ENCODE peak calls at places on chromosomes 2 and 18, in five cellular contexts. I is GM13977, R is psoas muscle, F is HFFc6, Z is mesothelial cell of epicardium. Y is an unnamed sample.

GRCh38 chr18:37721544-37722302 is 156.1 kb upstream of the CELF4 start:
- DNase-seq in I (no peak), R (no peak), F (no peak), Z (no peak), Y (no peak)

GRCh38 chr2:16716051-16716450 is 50.4 kb upstream of the CYRIA start:
- DNase-seq in I (no peak), R (no peak), F (no peak), Z (no peak), Y (no peak)

GRCh38 chr18:62157843-62158242 is 29.0 kb downstream of the PIGN start:
- DNase-seq in I (no peak), R (no peak), F (no peak), Z (no peak), Y (no peak)

GRCh38 chr2:2919574-2920365 is 457.8 kb downstream of the EIPR1 start:
- DNase-seq in I (no peak), R (no peak), F (no peak), Z (no peak), Y (no peak)

GRCh38 chr2:146821836-146822316 is 1023.0 kb upstream of the ACVR2A start:
- DNase-seq in I (no peak), R (no peak), F (no peak), Z (no peak), Y (no peak)

GRCh38 chr2:236535024-236535423 is 34.6 kb upstream of the ACKR3 start:
- DNase-seq in I (no peak), R (no peak), F (no peak), Z (peak; percentile 43), Y (no peak)

GRCh38 chr2:172762554-172762953 is 26.9 kb downstream of the RAPGEF4 start:
- DNase-seq in I (no peak), R (no peak), F (no peak), Z (no peak), Y (no peak)

GRCh38 chr2:175855794-175856453 is 146.1 kb downstream of the LNPK start:
- DNase-seq in I (no peak), R (peak; percentile 84), F (peak; percentile 64), Z (no peak), Y (no peak)

GRCh38 chr2:173159794-173160463 is 84.3 kb downstream of the MAP3K20 start:
- DNase-seq in I (no peak), R (peak; percentile 94), F (peak; percentile 94), Z (no peak), Y (peak; percentile 94)

GRCh38 chr18:62399781-62400308 is 74.7 kb downstream of the TNFRSF11A start:
- DNase-seq in I (no peak), R (no peak), F (no peak), Z (no peak), Y (no peak)

GRCh38 chr2:189444322-189444721 is 3.0 kb downstream of the WDR75 start:
- DNase-seq in I (peak; percentile 16), R (no peak), F (no peak), Z (no peak), Y (no peak)

GRCh38 chr2:38075436-38076249 is at the start of gene CYP1B1:
- DNase-seq in I (no peak), R (peak; percentile 64), F (no peak), Z (peak; percentile 44), Y (no peak)

GRCh38 chr18:77165489-77166415 is 33.2 kb upstream of the MBP start:
- DNase-seq in I (no peak), R (peak; percentile 91), F (no peak), Z (no peak), Y (peak; percentile 29)

GRCh38 chr2:121735520-121736074 is 1.1 kb downstream of the NIFK start:
- DNase-seq in I (no peak), R (no peak), F (no peak), Z (no peak), Y (no peak)
- TF ChIP-seq CTCF in I (peak; percentile 36), R (no peak), F (no peak), Z (no peak), Y (no peak)

GRCh38 chr2:66587216-66587615 is 152.3 kb downstream of the MEIS1 start:
- DNase-seq in I (no peak), R (peak; percentile 15), F (no peak), Z (no peak), Y (no peak)
- TF ChIP-seq CTCF in I (no peak), R (no peak), F (peak; percentile 32), Z (no peak), Y (peak; percentile 12)

GRCh38 chr2:31664949-31665724 is 84.4 kb upstream of the SRD5A2 start:
- DNase-seq in I (no peak), R (no peak), F (no peak), Z (no peak), Y (no peak)
- TF ChIP-seq CTCF in I (no peak), R (no peak), F (no peak), Z (no peak), Y (no peak)

GRCh38 chr2:178193823-178194599 is at the start of gene OSBPL6:
- DNase-seq in I (peak; percentile 92), R (peak; percentile 93), F (peak; percentile 78), Z (peak; percentile 78), Y (peak; percentile 56)
- TF ChIP-seq CTCF in I (no peak), R (peak; percentile 47), F (peak; percentile 68), Z (no peak), Y (no peak)

DNA sequence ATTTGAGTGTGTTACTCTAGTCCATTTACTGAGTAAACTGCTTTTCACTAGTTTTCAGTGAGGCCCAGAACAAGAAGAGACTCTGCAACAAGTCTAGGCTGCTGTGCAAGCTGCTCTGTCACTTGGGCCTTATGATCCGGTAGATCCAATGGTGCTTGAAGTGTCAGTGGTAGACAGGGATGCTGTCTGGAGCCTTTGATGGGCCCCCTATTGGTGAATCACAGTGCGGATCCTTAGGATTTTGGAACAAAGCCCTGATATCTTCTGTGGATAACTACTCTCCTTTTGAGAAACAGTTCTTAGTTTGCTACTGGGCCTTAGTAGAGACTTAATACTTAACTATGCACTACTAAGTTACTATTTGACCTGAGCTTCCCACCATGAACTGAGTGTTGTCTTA is 150.2 kb downstream of the TMEFF2 start:
- DNase-seq in I (no peak), R (no peak), F (no peak), Z (no peak), Y (no peak)
- TF ChIP-seq CTCF in I (no peak), R (no peak), F (no peak), Z (no peak), Y (no peak)

DNA sequence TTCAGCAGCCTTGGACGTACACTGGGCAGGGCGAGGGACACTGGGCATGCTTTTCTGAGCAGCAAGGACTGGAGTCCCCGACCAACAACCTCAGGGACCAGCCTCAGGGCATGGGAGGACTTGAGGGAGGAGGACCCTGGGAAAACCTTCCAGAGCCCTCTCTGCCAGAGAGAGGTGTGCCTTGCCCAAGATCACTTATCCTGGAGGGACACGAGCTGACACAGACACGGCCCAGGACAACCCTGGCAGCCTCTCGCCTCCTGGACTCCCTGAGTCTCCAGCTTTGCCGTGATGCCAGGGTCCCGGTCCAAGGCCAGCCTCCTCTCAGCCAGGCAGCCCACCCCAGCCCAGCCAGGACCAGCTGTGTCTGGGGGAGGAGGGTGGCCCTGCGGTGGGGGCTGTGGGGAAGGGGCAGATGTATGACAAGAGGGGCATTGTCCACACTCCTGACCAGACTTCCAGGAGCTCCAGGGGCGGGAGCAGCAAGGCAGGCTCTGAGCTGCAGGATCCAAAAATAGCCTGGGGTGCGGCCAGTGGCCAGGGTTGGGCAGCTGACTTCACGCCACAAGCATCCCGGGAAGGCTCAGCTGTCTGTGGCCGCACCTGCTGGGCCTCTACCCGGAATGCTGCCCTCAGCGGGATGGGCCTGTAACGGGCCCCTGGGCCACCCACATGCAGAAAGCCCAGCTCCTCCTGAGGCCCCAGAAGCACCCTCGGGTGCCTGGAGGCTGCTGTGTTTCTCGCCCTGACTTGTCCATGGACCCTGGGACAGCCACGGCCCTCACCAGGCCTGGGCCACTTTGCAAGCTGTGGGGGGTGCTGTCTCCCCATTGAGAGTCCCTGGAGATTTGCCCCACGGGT is 65.5 kb upstream of the GPC1 start:
- DNase-seq in I (no peak), R (peak; percentile 95), F (peak; percentile 95), Z (peak; percentile 68), Y (peak; percentile 47)
- TF ChIP-seq CTCF in I (no peak), R (no peak), F (peak; percentile 31), Z (no peak), Y (no peak)

DNA sequence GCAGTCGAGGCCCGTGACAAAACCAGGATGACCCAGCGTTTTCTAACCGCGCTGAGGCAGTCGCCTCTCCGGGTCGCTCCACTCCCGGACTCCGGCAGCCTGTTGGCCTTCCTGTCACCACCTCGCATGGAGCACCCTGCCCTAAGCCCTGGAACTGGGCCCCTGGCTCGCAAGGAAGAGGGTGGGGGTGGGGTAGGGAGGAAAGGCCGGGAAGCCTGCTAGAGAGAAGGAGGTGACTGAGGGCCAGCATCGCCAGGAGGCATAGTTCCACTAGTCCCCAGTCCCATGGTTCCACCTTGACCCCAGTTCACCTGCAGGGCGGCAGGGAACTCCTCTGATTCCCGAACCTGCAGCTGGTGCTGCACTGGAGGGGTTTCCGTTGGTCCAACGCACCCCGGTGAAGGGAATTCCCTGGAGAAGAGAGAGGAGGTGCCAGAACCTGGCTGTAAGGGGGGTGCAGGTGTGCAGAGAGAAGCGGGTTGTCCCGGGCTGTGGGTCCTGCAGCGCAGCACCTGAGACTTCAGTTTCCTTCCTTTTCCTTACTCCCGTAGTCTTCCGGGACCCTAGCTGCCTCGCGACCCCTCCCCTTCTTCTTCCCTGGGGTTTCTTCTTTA is 11.8 kb upstream of the EN1 start:
- DNase-seq in I (peak; percentile 13), R (no peak), F (no peak), Z (peak; percentile 36), Y (no peak)
- TF ChIP-seq CTCF in I (no peak), R (no peak), F (no peak), Z (no peak), Y (no peak)

GRCh38 chr2:68839260-68839833 is 31.9 kb downstream of the BMP10 start:
- DNase-seq in I (no peak), R (no peak), F (no peak), Z (no peak), Y (no peak)
- TF ChIP-seq CTCF in I (peak; percentile 42), R (peak; percentile 28), F (peak; percentile 82), Z (no peak), Y (peak; percentile 44)

Y was measured in AG09319.